ENCODE peak calls at places on chromosomes 7 and 10, in nine cellular contexts. H, N, W, M, V, L, P, G and Y are unnamed samples.

GRCh38 chr10:62384057-62384446 is 9.9 kb downstream of the ZNF365 start:
- DNase-seq in H (no peak), N (peak), W (peak), M (peak), V (no peak), L (peak), P (no peak), G (peak), Y (no peak)

GRCh38 chr10:112247791-112248190 is 35.4 kb upstream of the TECTB start:
- DNase-seq in H (no peak), N (peak), W (no peak), M (no peak), V (no peak), L (no peak), P (no peak), G (peak), Y (no peak)

GRCh38 chr7:85630904-85631582 is 444.2 kb upstream of the SEMA3D start:
- DNase-seq in H (no peak), N (peak), W (no peak), M (no peak), V (no peak), L (peak), P (no peak), G (peak), Y (no peak)

GRCh38 chr7:36951257-36951697 is 227.0 kb upstream of the AOAH start:
- DNase-seq in H (no peak), N (no peak), W (peak), M (no peak), V (no peak), L (no peak), P (no peak), G (no peak), Y (no peak)

GRCh38 chr7:43694399-43694748 is 34.9 kb downstream of the COA1 start:
- DNase-seq in H (no peak), N (peak), W (no peak), M (peak), V (no peak), L (peak), P (no peak), G (peak), Y (peak)

GRCh38 chr10:21134645-21135395 is 237.7 kb upstream of the NEBL start:
- DNase-seq in H (no peak), N (peak), W (no peak), M (no peak), V (no peak), L (peak), P (no peak), G (peak), Y (no peak)

GRCh38 chr10:75396861-75397570 is 4.5 kb downstream of the ZNF503 start:
- DNase-seq in H (peak), N (no peak), W (no peak), M (no peak), V (peak), L (no peak), P (peak), G (peak), Y (no peak)

GRCh38 chr7:130804156-130804708 is 70.2 kb upstream of the KLF14 start:
- DNase-seq in H (no peak), N (no peak), W (no peak), M (no peak), V (no peak), L (no peak), P (no peak), G (no peak), Y (no peak)

GRCh38 chr10:98119891-98120290 is 14.6 kb upstream of the R3HCC1L start:
- DNase-seq in H (no peak), N (no peak), W (no peak), M (no peak), V (no peak), L (no peak), P (no peak), G (no peak), Y (no peak)

GRCh38 chr7:9958461-9958860 is 1015.2 kb upstream of the PHF14 start:
- DNase-seq in H (no peak), N (no peak), W (no peak), M (no peak), V (no peak), L (no peak), P (no peak), G (no peak), Y (no peak)

GRCh38 chr7:30003098-30003497 is 13.5 kb upstream of the SCRN1 start:
- DNase-seq in H (no peak), N (no peak), W (no peak), M (no peak), V (no peak), L (no peak), P (no peak), G (no peak), Y (no peak)

GRCh38 chr7:157907091-157907490 is 570.3 kb downstream of the DNAJB6 start:
- DNase-seq in H (no peak), N (no peak), W (no peak), M (no peak), V (no peak), L (no peak), P (no peak), G (no peak), Y (no peak)

GRCh38 chr7:63012633-63013183 is 985.9 kb upstream of the ZNF722 start:
- DNase-seq in H (no peak), N (no peak), W (no peak), M (no peak), V (no peak), L (no peak), P (peak), G (no peak), Y (no peak)

GRCh38 chr10:10911471-10911921 is 106.2 kb upstream of the CELF2 start:
- DNase-seq in H (peak), N (peak), W (no peak), M (peak), V (peak), L (no peak), P (peak), G (peak), Y (peak)

GRCh38 chr7:18320971-18321567 is 174.5 kb upstream of the HDAC9 start:
- DNase-seq in H (no peak), N (peak), W (peak), M (peak), V (no peak), L (peak), P (no peak), G (peak), Y (peak)

DNA sequence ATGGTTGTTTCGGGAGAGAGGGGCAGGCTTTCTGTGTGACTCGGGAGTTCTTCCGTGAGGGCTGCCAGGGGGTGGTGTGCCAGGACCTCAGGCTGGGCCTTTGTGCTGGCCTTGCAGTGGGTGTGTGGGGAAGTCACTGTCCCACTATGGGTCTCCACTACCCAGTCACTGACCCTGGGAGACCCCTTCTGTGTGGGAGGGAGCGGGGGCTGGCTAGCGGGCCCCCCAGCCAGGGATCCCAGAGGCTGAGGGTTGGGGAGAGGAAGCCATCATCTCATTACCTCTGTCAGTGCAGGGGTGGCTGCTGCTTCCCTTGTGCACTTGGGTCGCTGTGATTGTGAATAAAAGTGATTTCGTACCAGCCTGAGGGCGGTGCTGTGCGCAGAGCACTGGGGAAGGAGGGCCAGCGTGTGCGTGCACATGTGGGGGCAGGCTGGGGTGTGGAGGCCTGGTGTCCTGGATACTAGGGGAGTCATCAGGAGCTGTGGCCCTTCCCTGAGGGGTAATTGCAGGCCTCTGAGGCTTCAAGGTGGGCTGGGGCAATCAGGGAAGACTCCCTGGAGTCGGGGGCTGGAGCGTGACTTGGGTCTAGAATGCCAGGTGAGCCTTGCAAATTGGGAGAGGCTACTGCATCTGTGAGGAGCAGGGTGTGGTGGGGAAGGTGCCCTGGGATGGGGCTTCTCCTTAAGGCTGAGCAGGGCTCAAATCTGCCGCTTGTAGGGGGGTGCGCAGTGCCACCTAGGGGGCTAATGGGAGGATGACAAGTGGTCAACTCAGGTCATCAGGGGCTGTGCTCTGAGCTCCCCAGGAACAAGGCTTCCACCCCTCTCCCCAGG is 98.9 kb downstream of the NEURL1 start:
- DNase-seq in H (peak), N (peak), W (peak), M (no peak), V (peak), L (peak), P (peak), G (peak), Y (no peak)
- TF ChIP-seq CTCF in H (peak), N (peak), W (peak), M (peak), V (peak), L (peak), P (peak), G (peak), Y (peak)

DNA sequence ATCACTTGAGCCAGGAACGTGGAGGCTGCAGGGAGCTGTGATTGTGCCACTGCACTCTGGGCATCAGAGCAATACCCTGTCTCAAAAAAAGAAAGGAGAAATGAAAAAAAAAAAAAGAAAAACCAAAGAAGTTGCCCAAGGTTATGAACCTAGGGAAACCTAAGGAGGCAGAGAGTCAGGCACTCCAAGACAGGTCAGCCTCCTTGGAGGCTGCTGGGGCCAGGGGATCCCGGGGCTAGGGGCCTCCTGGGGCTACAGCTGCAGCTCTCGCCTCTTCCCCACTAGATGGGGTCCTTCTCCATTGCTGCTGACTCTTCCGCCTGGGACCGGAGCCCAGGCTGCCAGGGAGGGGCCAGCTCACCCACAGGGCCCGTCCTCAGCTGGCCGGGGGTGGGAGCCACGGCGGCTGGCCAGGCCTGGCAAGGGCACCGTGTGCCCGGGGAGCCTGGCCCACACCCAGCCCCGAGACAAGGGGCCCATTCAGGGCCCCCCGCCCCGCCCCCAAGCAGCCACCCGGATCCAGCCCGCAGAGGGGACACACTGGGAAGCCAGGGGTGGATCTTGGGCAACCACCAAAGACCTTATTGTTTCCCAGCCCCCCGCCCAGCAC is 1.7 kb upstream of the SPACDR start:
- DNase-seq in H (no peak), N (peak), W (peak), M (no peak), V (no peak), L (peak), P (peak), G (peak), Y (no peak)
- TF ChIP-seq CTCF in H (peak), N (peak), W (peak), M (peak), V (peak), L (peak), P (peak), G (peak), Y (peak)

DNA sequence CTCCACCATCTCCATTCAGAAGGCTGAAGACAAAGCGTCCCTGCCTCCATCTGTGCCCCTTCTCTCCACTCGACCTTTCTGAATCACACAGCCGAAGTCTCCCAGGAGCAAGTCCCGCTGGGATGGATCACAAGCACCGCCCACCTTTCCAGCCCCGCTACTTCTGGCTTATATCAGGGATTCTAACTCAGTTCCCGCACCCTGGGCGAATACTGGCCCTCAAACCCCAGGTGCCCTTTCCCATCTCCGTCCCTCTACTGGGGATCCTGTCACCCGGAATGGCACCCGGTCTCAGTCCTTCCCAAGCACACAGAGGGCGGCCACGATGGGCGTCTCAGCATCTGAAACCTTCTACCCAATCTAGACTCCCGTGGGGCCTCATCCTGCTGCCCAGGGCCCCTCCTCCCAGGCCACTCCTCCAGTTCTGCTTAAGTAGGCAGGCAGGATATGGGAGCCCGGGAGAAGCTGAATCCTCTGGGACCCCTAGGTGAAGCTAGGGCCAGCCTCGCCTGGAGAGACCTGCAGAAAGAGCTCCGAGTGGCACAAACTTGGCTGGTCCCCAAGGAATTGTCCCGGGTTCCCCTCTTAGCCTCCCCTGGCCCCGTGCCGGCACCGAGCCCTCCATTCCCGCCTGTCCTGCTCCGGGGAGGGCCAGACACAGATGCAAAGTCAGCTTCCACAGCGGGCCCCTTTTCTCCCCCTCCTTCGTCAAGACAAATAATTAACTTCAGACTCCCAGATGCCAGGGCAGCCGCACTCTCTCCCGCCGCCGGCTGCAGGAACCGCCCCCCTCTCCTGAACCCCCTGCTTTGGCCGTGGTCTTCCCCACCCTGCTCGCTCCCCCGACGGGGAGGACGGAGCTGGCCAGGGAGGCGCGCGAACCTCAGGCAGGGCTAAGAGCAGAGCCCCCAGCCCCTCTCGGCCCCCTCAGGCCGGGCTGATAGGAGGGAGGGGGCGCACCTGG is 622 bp downstream of the KCP start:
- DNase-seq in H (no peak), N (peak), W (no peak), M (no peak), V (no peak), L (no peak), P (no peak), G (peak), Y (peak)
- TF ChIP-seq CTCF in H (no peak), N (no peak), W (no peak), M (no peak), V (no peak), L (no peak), P (no peak), G (no peak), Y (no peak)

GRCh38 chr7:98166668-98166970 is 44.6 kb upstream of the BHLHA15 start:
- DNase-seq in H (no peak), N (no peak), W (no peak), M (no peak), V (no peak), L (no peak), P (no peak), G (no peak), Y (no peak)
- TF ChIP-seq CTCF in H (no peak), N (no peak), W (no peak), M (no peak), V (no peak), L (no peak), P (no peak), G (no peak), Y (no peak)

DNA sequence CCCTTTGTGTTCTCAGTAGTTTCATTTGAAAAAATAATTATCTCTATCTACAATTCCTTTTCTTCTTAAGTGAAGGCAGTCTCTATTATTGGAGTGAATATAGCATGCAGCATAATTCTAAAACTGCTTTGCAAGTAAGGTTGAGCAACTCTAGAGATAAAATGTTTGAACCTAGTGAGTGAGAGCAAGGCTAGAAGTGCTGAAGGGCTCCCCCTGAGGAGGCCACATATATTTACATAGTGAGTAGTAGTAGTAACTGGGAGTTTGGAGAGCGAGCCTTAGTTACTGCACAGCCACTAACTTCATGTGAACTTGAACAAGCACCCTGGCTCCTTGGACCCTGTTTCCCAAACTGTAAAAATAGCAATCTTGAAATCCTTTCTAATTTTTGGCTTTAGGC is 141.5 kb upstream of the DKK1 start:
- DNase-seq in H (no peak), N (no peak), W (peak), M (no peak), V (no peak), L (peak), P (no peak), G (peak), Y (no peak)
- TF ChIP-seq CTCF in H (no peak), N (no peak), W (no peak), M (peak), V (peak), L (no peak), P (no peak), G (no peak), Y (no peak)